ENCODE peak calls at places on chromosome 6, in seven cellular contexts. I, N, K, L, Y, V and H are unnamed samples. For H3K4me1 and H3K36me3, the result is how much of the 10 kb centered on the place peaks cover.

GRCh38 chr6:111888928-111889696 is 15.9 kb upstream of the FYN start:
- DNase-seq in I (peak), N (no peak), K (no peak), L (no peak), Y (no peak), V (no peak), H (peak)

GRCh38 chr6:43860285-43860684 is 90.3 kb downstream of the VEGFA start:
- DNase-seq in I (peak), N (no peak), K (no peak), L (peak), Y (no peak), V (no peak), H (no peak)

GRCh38 chr6:24838994-24839393 is 40.3 kb upstream of the ARMH2 start:
- DNase-seq in I (no peak), N (no peak), K (peak), L (no peak), Y (no peak), V (no peak), H (no peak)

GRCh38 chr6:108633436-108633835 is 72.7 kb downstream of the FOXO3 start:
- DNase-seq in I (no peak), N (no peak), K (no peak), L (no peak), Y (no peak), V (no peak), H (no peak)

GRCh38 chr6:41367700-41368099 is 32.3 kb downstream of the NCR2 start:
- DNase-seq in I (peak), N (no peak), K (no peak), L (no peak), Y (peak), V (no peak), H (peak)

GRCh38 chr6:53119772-53120409 is 28.8 kb downstream of the GCM1 start:
- DNase-seq in I (peak), N (no peak), K (no peak), L (no peak), Y (peak), V (no peak), H (peak)

GRCh38 chr6:132410840-132411239 is 9.6 kb upstream of the MOXD1 start:
- DNase-seq in I (no peak), N (no peak), K (no peak), L (no peak), Y (no peak), V (no peak), H (no peak)

GRCh38 chr6:33392168-33392947 is 735 bp downstream of the KIFC1 start:
- DNase-seq in I (peak), N (no peak), K (no peak), L (no peak), Y (no peak), V (no peak), H (peak)

GRCh38 chr6:128479048-128479666 is 41.2 kb downstream of the PTPRK start:
- DNase-seq in I (no peak), N (no peak), K (no peak), L (no peak), Y (no peak), V (no peak), H (no peak)

GRCh38 chr6:101539510-101540245 is 146.2 kb downstream of the GRIK2 start:
- DNase-seq in I (peak), N (no peak), K (no peak), L (no peak), Y (no peak), V (no peak), H (no peak)

GRCh38 chr6:15096894-15097837 is 148.7 kb upstream of the JARID2 start:
- DNase-seq in I (peak), N (no peak), K (no peak), L (no peak), Y (no peak), V (no peak), H (no peak)

GRCh38 chr6:33160728-33161323 is 31.4 kb downstream of the COL11A2 start:
- DNase-seq in I (peak), N (no peak), K (no peak), L (no peak), Y (peak), V (no peak), H (peak)

GRCh38 chr6:41966214-41966920 is 24.8 kb upstream of the CCND3 start:
- DNase-seq in I (no peak), N (no peak), K (no peak), L (no peak), Y (no peak), V (no peak), H (no peak)

GRCh38 chr6:33846226-33846625 is 42.4 kb upstream of the MLN start:
- DNase-seq in I (no peak), N (no peak), K (no peak), L (no peak), Y (no peak), V (no peak), H (no peak)

GRCh38 chr6:118856301-118856700 is 37.7 kb upstream of the ASF1A start:
- DNase-seq in I (no peak), N (no peak), K (no peak), L (no peak), Y (no peak), V (no peak), H (no peak)

GRCh38 chr6:135088818-135089809 is 34.5 kb upstream of the HBS1L start:
- DNase-seq in I (peak), N (no peak), K (no peak), L (no peak), Y (no peak), V (no peak), H (peak)

GRCh38 chr6:130473886-130474285 is 108.1 kb downstream of the TMEM200A start:
- DNase-seq in I (peak), N (no peak), K (no peak), L (no peak), Y (no peak), V (no peak), H (no peak)

GRCh38 chr6:132669690-132670291 is 10.8 kb upstream of the TAAR1 start:
- DNase-seq in I (peak), N (no peak), K (no peak), L (no peak), Y (no peak), V (no peak), H (peak)

GRCh38 chr6:72620866-72621242 is 1.0 kb upstream of the KCNQ5 start:
- DNase-seq in I (no peak), N (no peak), K (peak), L (peak), Y (no peak), V (no peak), H (peak)

GRCh38 chr6:155033021-155033801 is 38.1 kb downstream of the TIAM2 start:
- DNase-seq in I (no peak), N (no peak), K (no peak), L (no peak), Y (no peak), V (no peak), H (no peak)

GRCh38 chr6:53281518-53282215 is 67.1 kb downstream of the ELOVL5 start:
- DNase-seq in I (no peak), N (no peak), K (no peak), L (no peak), Y (no peak), V (no peak), H (no peak)

GRCh38 chr6:44598679-44599078 is 211.2 kb downstream of the CDC5L start:
- DNase-seq in I (no peak), N (no peak), K (no peak), L (no peak), Y (no peak), V (no peak), H (no peak)

GRCh38 chr6:100617633-100618348 is 153.1 kb upstream of the SIM1 start:
- DNase-seq in I (peak), N (no peak), K (no peak), L (no peak), Y (no peak), V (no peak), H (no peak)

GRCh38 chr6:135568366-135568765 is 70.8 kb upstream of the AHI1 start:
- DNase-seq in I (peak), N (no peak), K (peak), L (no peak), Y (no peak), V (no peak), H (no peak)

GRCh38 chr6:39243809-39244208 is 14.5 kb upstream of the KCNK5 start:
- DNase-seq in I (no peak), N (no peak), K (no peak), L (peak), Y (no peak), V (no peak), H (peak)

GRCh38 chr6:139338845-139339244 is 35.6 kb downstream of the CITED2 start:
- DNase-seq in I (peak), N (no peak), K (no peak), L (no peak), Y (no peak), V (no peak), H (no peak)

GRCh38 chr6:139341060-139341459 is 33.4 kb downstream of the CITED2 start:
- DNase-seq in I (no peak), N (no peak), K (no peak), L (no peak), Y (no peak), V (no peak), H (no peak)

GRCh38 chr6:139346392-139346791 is 28.1 kb downstream of the CITED2 start:
- DNase-seq in I (no peak), N (no peak), K (no peak), L (no peak), Y (no peak), V (no peak), H (no peak)

GRCh38 chr6:139344186-139344963 is 30.1 kb downstream of the CITED2 start:
- DNase-seq in I (no peak), N (no peak), K (no peak), L (no peak), Y (no peak), V (no peak), H (no peak)

GRCh38 chr6:139342957-139343750 is 31.3 kb downstream of the CITED2 start:
- DNase-seq in I (no peak), N (no peak), K (no peak), L (no peak), Y (no peak), V (no peak), H (no peak)
- H3K4me1 ChIP-seq in I (under half), N (under half), K (under half), L (under half), Y (under half), V (under half), H (under half)

DNA sequence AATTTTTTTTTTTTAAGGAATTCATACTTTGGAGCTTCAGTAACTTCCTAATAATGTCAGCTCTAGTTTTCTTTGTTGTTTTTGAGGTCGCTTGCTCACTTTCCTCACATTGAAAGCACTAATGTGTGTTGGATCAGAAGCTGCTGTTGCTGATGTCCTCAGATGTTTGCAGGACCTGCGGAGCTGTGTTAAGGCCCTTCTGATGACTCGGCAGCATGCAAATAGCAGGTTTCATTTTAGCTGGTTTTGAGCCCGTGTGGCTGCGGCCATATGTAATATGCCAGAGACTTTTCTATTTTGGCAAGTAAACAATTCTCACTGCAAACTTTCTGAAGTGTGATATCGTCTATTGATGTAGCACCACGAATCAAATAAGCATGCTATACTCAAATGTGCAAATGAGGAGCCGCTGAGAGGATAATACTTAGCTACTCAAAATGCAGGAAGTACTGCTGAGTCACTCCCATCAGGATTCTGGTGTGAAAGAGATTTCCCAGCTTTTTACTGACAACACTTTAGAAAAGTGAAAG is 187.8 kb downstream of the SASH1 start:
- DNase-seq in I (peak), N (no peak), K (no peak), L (no peak), Y (no peak), V (no peak), H (peak)
- H3K36me3 ChIP-seq in I (half or more), N (under half), K (under half), L (under half), Y (under half), V (half or more), H (under half)

GRCh38 chr6:148516116-148517016 is 173.7 kb downstream of the SASH1 start:
- DNase-seq in I (no peak), N (no peak), K (no peak), L (no peak), Y (no peak), V (no peak), H (peak)

GRCh38 chr6:148509789-148510581 is 167.3 kb downstream of the SASH1 start:
- DNase-seq in I (peak), N (no peak), K (no peak), L (no peak), Y (peak), V (no peak), H (no peak)

GRCh38 chr6:148517518-148517917 is 174.9 kb downstream of the SASH1 start:
- DNase-seq in I (no peak), N (no peak), K (no peak), L (no peak), Y (no peak), V (no peak), H (no peak)

GRCh38 chr6:148514091-148514850 is 171.6 kb downstream of the SASH1 start:
- DNase-seq in I (peak), N (no peak), K (no peak), L (no peak), Y (no peak), V (no peak), H (no peak)

GRCh38 chr6:148513145-148514071 is 170.8 kb downstream of the SASH1 start:
- DNase-seq in I (peak), N (no peak), K (no peak), L (no peak), Y (no peak), V (peak), H (peak)
- H3K4me1 ChIP-seq in I (under half), N (under half), K (under half), L (under half), Y (under half), V (under half), H (half or more)

GRCh38 chr6:144449911-144450690 is 165.0 kb downstream of the UTRN start:
- DNase-seq in I (no peak), N (no peak), K (no peak), L (no peak), Y (no peak), V (no peak), H (peak)

GRCh38 chr6:144449218-144449617 is 164.1 kb downstream of the UTRN start:
- DNase-seq in I (no peak), N (no peak), K (no peak), L (no peak), Y (no peak), V (no peak), H (no peak)

GRCh38 chr6:144443157-144443556 is 158.0 kb downstream of the UTRN start:
- DNase-seq in I (no peak), N (no peak), K (no peak), L (no peak), Y (no peak), V (no peak), H (no peak)

DNA sequence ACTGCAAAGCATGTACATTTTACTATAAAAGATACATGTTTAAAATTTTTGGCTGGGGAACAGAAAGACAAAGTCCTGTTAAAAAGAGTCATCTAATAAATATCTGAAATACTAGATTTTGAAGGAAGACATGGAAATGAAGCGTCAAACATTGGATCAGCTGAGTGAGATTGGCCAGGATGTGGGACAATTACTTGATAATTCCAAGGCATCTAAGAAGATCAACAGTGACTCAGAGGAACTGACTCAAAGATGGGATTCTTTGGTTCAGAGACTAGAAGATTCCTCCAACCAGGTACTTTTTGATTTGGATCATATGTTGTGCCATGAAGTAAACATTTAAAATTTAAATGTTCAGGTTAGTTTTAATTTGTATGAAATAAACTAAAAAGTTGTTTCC is 162.4 kb downstream of the UTRN start:
- DNase-seq in I (peak), N (no peak), K (no peak), L (no peak), Y (no peak), V (no peak), H (no peak)
- H3K36me3 ChIP-seq in I (under half), N (half or more), K (under half), L (half or more), Y (under half), V (half or more), H (under half)

DNA sequence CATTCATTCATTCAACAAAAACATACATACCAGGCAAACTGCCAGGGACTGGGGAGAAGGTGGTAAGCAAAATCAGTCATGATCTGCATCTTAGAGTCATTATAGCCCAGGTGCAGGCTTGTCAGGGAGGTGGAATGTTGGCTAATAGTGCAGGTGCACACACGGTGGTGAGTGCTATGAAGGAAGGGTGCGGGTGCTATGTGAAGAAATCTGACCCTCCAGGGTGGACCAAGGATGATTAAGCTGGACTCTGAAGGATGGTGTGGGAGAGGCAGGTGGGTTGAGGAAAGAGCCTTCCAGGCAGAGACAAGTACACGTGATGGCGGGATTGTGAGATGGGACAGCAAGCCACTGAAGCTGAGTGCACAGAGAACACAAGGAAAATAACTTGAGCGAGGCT is 77.4 kb downstream of the B3GAT2 start:
- DNase-seq in I (no peak), N (no peak), K (no peak), L (no peak), Y (no peak), V (no peak), H (no peak)
- H3K4me1 ChIP-seq in I (under half), N (under half), K (under half), L (under half), Y (under half), V (under half), H (under half)

GRCh38 chr6:158085261-158086053 is 82.6 kb downstream of the SERAC1 start:
- DNase-seq in I (no peak), N (no peak), K (no peak), L (no peak), Y (no peak), V (no peak), H (no peak)
- H3K36me3 ChIP-seq in I (half or more), N (under half), K (under half), L (under half), Y (under half), V (half or more), H (under half)

GRCh38 chr6:30840922-30841643 is 43.2 kb upstream of the DDR1 start:
- DNase-seq in I (no peak), N (no peak), K (no peak), L (no peak), Y (no peak), V (no peak), H (no peak)

GRCh38 chr6:30843611-30843998 is 40.7 kb upstream of the DDR1 start:
- DNase-seq in I (no peak), N (no peak), K (no peak), L (no peak), Y (no peak), V (no peak), H (no peak)

GRCh38 chr6:30842754-30843610 is 41.3 kb upstream of the DDR1 start:
- DNase-seq in I (no peak), N (no peak), K (no peak), L (no peak), Y (no peak), V (no peak), H (no peak)

GRCh38 chr6:30840084-30840921 is 44.0 kb upstream of the DDR1 start:
- DNase-seq in I (no peak), N (no peak), K (no peak), L (no peak), Y (peak), V (no peak), H (no peak)

DNA sequence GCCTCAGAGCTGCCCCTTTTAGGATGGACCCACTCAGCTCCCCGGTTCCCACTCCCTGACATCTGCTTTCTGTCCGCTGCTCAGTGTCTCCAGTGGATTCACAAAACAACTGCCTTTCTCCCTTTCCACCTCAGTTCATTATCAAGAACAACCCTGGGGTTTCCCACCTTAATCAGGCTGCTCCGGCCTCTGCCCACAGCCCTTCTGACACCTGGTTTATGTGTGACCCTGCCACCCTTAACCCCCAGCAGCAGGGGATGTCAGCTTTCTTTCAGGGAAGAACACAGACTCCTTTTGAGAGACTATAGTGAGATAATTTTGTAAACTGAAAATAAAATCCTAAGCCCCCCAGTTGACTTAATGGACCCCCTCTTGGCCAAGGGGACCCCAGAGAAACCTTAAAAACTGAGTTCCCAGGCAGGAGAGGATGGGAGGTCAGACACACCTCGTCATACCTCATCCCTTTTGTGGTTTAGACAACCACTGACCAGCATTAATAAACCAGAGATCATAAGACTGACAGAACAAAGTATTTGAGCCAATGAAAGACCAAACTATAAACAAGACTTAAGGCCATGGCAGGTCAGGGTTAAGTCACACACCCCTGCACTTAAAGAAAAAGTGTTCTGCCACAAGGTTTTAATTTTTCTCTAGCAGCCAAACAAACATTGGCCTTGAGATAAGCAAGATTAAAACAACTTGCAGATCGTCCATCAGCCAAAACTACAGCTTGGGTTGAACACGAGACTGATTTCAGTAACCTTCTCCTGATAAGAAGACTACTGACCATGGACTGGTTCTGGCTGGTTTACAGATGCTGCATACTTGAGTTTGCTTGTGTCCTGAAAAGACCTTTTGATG is 42.4 kb upstream of the DDR1 start:
- DNase-seq in I (peak), N (no peak), K (no peak), L (no peak), Y (no peak), V (no peak), H (no peak)
- H3K4me1 ChIP-seq in I (under half), N (under half), K (under half), L (under half), Y (under half), V (under half), H (half or more)